ENCODE peak calls at places on chromosome 9, in four cellular contexts. One of them, this sample, is unnamed.

GRCh38 chr9:125467341-125467740 is 205.7 kb downstream of the GAPVD1 start:
- DNase-seq in HFF-Myc: no peak
- DNase-seq in naive thymus-derived CD8-positive, alpha-beta T cell: no peak
- DNase-seq in A673: no peak
- DNase-seq in this sample: no peak

GRCh38 chr9:124660341-124660801 is 110.7 kb downstream of the NR6A1 start:
- DNase-seq in HFF-Myc: peak
- DNase-seq in naive thymus-derived CD8-positive, alpha-beta T cell: peak
- DNase-seq in A673: peak
- DNase-seq in this sample: peak

GRCh38 chr9:71663216-71663615 is 105.1 kb downstream of the CEMIP2 start:
- DNase-seq in HFF-Myc: no peak
- DNase-seq in naive thymus-derived CD8-positive, alpha-beta T cell: no peak
- DNase-seq in A673: no peak
- DNase-seq in this sample: no peak

GRCh38 chr9:10387282-10387681 is 225.5 kb downstream of the PTPRD start:
- DNase-seq in HFF-Myc: no peak
- DNase-seq in naive thymus-derived CD8-positive, alpha-beta T cell: no peak
- DNase-seq in A673: no peak
- DNase-seq in this sample: no peak

GRCh38 chr9:4382722-4383317 is 83.0 kb upstream of the GLIS3 start:
- DNase-seq in HFF-Myc: no peak
- DNase-seq in naive thymus-derived CD8-positive, alpha-beta T cell: peak
- DNase-seq in A673: peak
- DNase-seq in this sample: peak

GRCh38 chr9:130288393-130288792 is 22.8 kb downstream of the HMCN2 start:
- DNase-seq in HFF-Myc: no peak
- DNase-seq in naive thymus-derived CD8-positive, alpha-beta T cell: no peak
- DNase-seq in A673: no peak
- DNase-seq in this sample: no peak

GRCh38 chr9:129273941-129274709 is 96.1 kb upstream of the IER5L start:
- DNase-seq in HFF-Myc: no peak
- DNase-seq in naive thymus-derived CD8-positive, alpha-beta T cell: no peak
- DNase-seq in A673: no peak
- DNase-seq in this sample: no peak

GRCh38 chr9:88949425-88949824 is 41.8 kb upstream of the S1PR3 start:
- DNase-seq in HFF-Myc: peak
- DNase-seq in naive thymus-derived CD8-positive, alpha-beta T cell: no peak
- DNase-seq in A673: peak
- DNase-seq in this sample: no peak

GRCh38 chr9:16191237-16191636 is 638.4 kb downstream of the CCDC171 start:
- DNase-seq in HFF-Myc: no peak
- DNase-seq in naive thymus-derived CD8-positive, alpha-beta T cell: no peak
- DNase-seq in A673: no peak
- DNase-seq in this sample: no peak

GRCh38 chr9:134505032-134505431 is 136.6 kb upstream of the COL5A1 start:
- DNase-seq in HFF-Myc: no peak
- DNase-seq in naive thymus-derived CD8-positive, alpha-beta T cell: no peak
- DNase-seq in A673: no peak
- DNase-seq in this sample: no peak

GRCh38 chr9:128361981-128362646 is 9.1 kb upstream of the URM1 start:
- DNase-seq in HFF-Myc: peak
- DNase-seq in naive thymus-derived CD8-positive, alpha-beta T cell: peak
- DNase-seq in A673: peak
- DNase-seq in this sample: peak

GRCh38 chr9:72721086-72721485 is 199.7 kb downstream of the TMC1 start:
- DNase-seq in HFF-Myc: no peak
- DNase-seq in naive thymus-derived CD8-positive, alpha-beta T cell: no peak
- DNase-seq in A673: no peak
- DNase-seq in this sample: no peak

This sample was measured in SK-N-MC.